ENCODE peak calls at places on chromosomes 7 and 10, in six cellular contexts. One of them, this sample, is unnamed.

GRCh38 chr10:80357804-80358125 is 1.2 kb downstream of the DYDC2 start:
- DNase-seq in head of caudate nucleus: no peak
- DNase-seq in AG08395: no peak
- DNase-seq in activated CD4-positive, alpha-beta T cell treated with anti-CD3 and anti-CD28 coated beads, Interleukin-2, amount 50 U/mL, for 48 hours: no peak
- DNase-seq in hippocampal formation: no peak
- DNase-seq in nucleus accumbens: no peak
- DNase-seq in this sample: no peak

GRCh38 chr7:111532625-111533024 is 29.7 kb downstream of the IMMP2L start:
- DNase-seq in head of caudate nucleus: no peak
- DNase-seq in AG08395: no peak
- DNase-seq in activated CD4-positive, alpha-beta T cell treated with anti-CD3 and anti-CD28 coated beads, Interleukin-2, amount 50 U/mL, for 48 hours: no peak
- DNase-seq in hippocampal formation: no peak
- DNase-seq in nucleus accumbens: no peak
- DNase-seq in this sample: no peak

GRCh38 chr7:19404912-19405329 is 259.7 kb upstream of the FERD3L start:
- DNase-seq in head of caudate nucleus: no peak
- DNase-seq in AG08395: peak
- DNase-seq in activated CD4-positive, alpha-beta T cell treated with anti-CD3 and anti-CD28 coated beads, Interleukin-2, amount 50 U/mL, for 48 hours: no peak
- DNase-seq in hippocampal formation: no peak
- DNase-seq in nucleus accumbens: no peak
- DNase-seq in this sample: peak

GRCh38 chr7:79284226-79284625 is 169.2 kb downstream of the MAGI2 start:
- DNase-seq in head of caudate nucleus: no peak
- DNase-seq in AG08395: peak
- DNase-seq in activated CD4-positive, alpha-beta T cell treated with anti-CD3 and anti-CD28 coated beads, Interleukin-2, amount 50 U/mL, for 48 hours: no peak
- DNase-seq in hippocampal formation: no peak
- DNase-seq in nucleus accumbens: no peak
- DNase-seq in this sample: no peak

GRCh38 chr10:29689001-29689400 is 54.2 kb upstream of the SVIL start:
- DNase-seq in head of caudate nucleus: no peak
- DNase-seq in AG08395: peak
- DNase-seq in activated CD4-positive, alpha-beta T cell treated with anti-CD3 and anti-CD28 coated beads, Interleukin-2, amount 50 U/mL, for 48 hours: peak
- DNase-seq in hippocampal formation: no peak
- DNase-seq in nucleus accumbens: no peak
- DNase-seq in this sample: no peak

GRCh38 chr7:157612664-157613561 is 276.1 kb downstream of the DNAJB6 start:
- DNase-seq in head of caudate nucleus: no peak
- DNase-seq in AG08395: no peak
- DNase-seq in activated CD4-positive, alpha-beta T cell treated with anti-CD3 and anti-CD28 coated beads, Interleukin-2, amount 50 U/mL, for 48 hours: peak
- DNase-seq in hippocampal formation: no peak
- DNase-seq in nucleus accumbens: no peak
- DNase-seq in this sample: no peak

GRCh38 chr10:191703-192518 is 56.7 kb downstream of the ZMYND11 start:
- DNase-seq in head of caudate nucleus: no peak
- DNase-seq in AG08395: peak
- DNase-seq in activated CD4-positive, alpha-beta T cell treated with anti-CD3 and anti-CD28 coated beads, Interleukin-2, amount 50 U/mL, for 48 hours: no peak
- DNase-seq in hippocampal formation: no peak
- DNase-seq in nucleus accumbens: no peak
- DNase-seq in this sample: no peak

GRCh38 chr10:79052311-79053080 is 16.3 kb upstream of the ZMIZ1 start:
- DNase-seq in head of caudate nucleus: peak
- DNase-seq in AG08395: no peak
- DNase-seq in activated CD4-positive, alpha-beta T cell treated with anti-CD3 and anti-CD28 coated beads, Interleukin-2, amount 50 U/mL, for 48 hours: no peak
- DNase-seq in hippocampal formation: no peak
- DNase-seq in nucleus accumbens: no peak
- DNase-seq in this sample: no peak

GRCh38 chr7:95509199-95509598 is 23.5 kb downstream of the ASB4 start:
- DNase-seq in head of caudate nucleus: peak
- DNase-seq in AG08395: peak
- DNase-seq in activated CD4-positive, alpha-beta T cell treated with anti-CD3 and anti-CD28 coated beads, Interleukin-2, amount 50 U/mL, for 48 hours: no peak
- DNase-seq in hippocampal formation: no peak
- DNase-seq in nucleus accumbens: peak
- DNase-seq in this sample: peak

GRCh38 chr10:48456361-48456804 is 148.5 kb downstream of the ARHGAP22 start:
- DNase-seq in head of caudate nucleus: peak
- DNase-seq in AG08395: no peak
- DNase-seq in activated CD4-positive, alpha-beta T cell treated with anti-CD3 and anti-CD28 coated beads, Interleukin-2, amount 50 U/mL, for 48 hours: no peak
- DNase-seq in hippocampal formation: peak
- DNase-seq in nucleus accumbens: no peak
- DNase-seq in this sample: no peak

GRCh38 chr10:88389456-88389855 is 193.7 kb downstream of the RNLS start:
- DNase-seq in head of caudate nucleus: no peak
- DNase-seq in AG08395: peak
- DNase-seq in activated CD4-positive, alpha-beta T cell treated with anti-CD3 and anti-CD28 coated beads, Interleukin-2, amount 50 U/mL, for 48 hours: no peak
- DNase-seq in hippocampal formation: no peak
- DNase-seq in nucleus accumbens: no peak
- DNase-seq in this sample: no peak

GRCh38 chr10:100997364-100998182 is 2.0 kb upstream of the LZTS2 start:
- DNase-seq in head of caudate nucleus: peak
- DNase-seq in AG08395: peak
- DNase-seq in activated CD4-positive, alpha-beta T cell treated with anti-CD3 and anti-CD28 coated beads, Interleukin-2, amount 50 U/mL, for 48 hours: peak
- DNase-seq in hippocampal formation: peak
- DNase-seq in nucleus accumbens: no peak
- DNase-seq in this sample: peak

GRCh38 chr7:109282726-109283125 is 713.1 kb downstream of the DNAJB9 start:
- DNase-seq in head of caudate nucleus: no peak
- DNase-seq in AG08395: no peak
- DNase-seq in activated CD4-positive, alpha-beta T cell treated with anti-CD3 and anti-CD28 coated beads, Interleukin-2, amount 50 U/mL, for 48 hours: no peak
- DNase-seq in hippocampal formation: no peak
- DNase-seq in nucleus accumbens: no peak
- DNase-seq in this sample: no peak

GRCh38 chr10:114256822-114257221 is 17.8 kb downstream of the VWA2 start:
- DNase-seq in head of caudate nucleus: no peak
- DNase-seq in AG08395: no peak
- DNase-seq in activated CD4-positive, alpha-beta T cell treated with anti-CD3 and anti-CD28 coated beads, Interleukin-2, amount 50 U/mL, for 48 hours: no peak
- DNase-seq in hippocampal formation: no peak
- DNase-seq in nucleus accumbens: no peak
- DNase-seq in this sample: no peak

GRCh38 chr10:113576853-113577252 is 24.0 kb downstream of the HABP2 start:
- DNase-seq in head of caudate nucleus: no peak
- DNase-seq in AG08395: peak
- DNase-seq in activated CD4-positive, alpha-beta T cell treated with anti-CD3 and anti-CD28 coated beads, Interleukin-2, amount 50 U/mL, for 48 hours: peak
- DNase-seq in hippocampal formation: no peak
- DNase-seq in nucleus accumbens: no peak
- DNase-seq in this sample: no peak

GRCh38 chr7:151051108-151051507 is 2.8 kb downstream of the ASIC3 start:
- DNase-seq in head of caudate nucleus: peak
- DNase-seq in AG08395: peak
- DNase-seq in activated CD4-positive, alpha-beta T cell treated with anti-CD3 and anti-CD28 coated beads, Interleukin-2, amount 50 U/mL, for 48 hours: peak
- DNase-seq in hippocampal formation: no peak
- DNase-seq in nucleus accumbens: no peak
- DNase-seq in this sample: no peak

GRCh38 chr10:76711374-76711997 is 926.1 kb downstream of the KCNMA1 start:
- DNase-seq in head of caudate nucleus: no peak
- DNase-seq in AG08395: no peak
- DNase-seq in activated CD4-positive, alpha-beta T cell treated with anti-CD3 and anti-CD28 coated beads, Interleukin-2, amount 50 U/mL, for 48 hours: no peak
- DNase-seq in hippocampal formation: no peak
- DNase-seq in nucleus accumbens: no peak
- DNase-seq in this sample: no peak

GRCh38 chr10:118843647-118844265 is 89.0 kb upstream of the CACUL1 start:
- DNase-seq in head of caudate nucleus: no peak
- DNase-seq in AG08395: no peak
- DNase-seq in activated CD4-positive, alpha-beta T cell treated with anti-CD3 and anti-CD28 coated beads, Interleukin-2, amount 50 U/mL, for 48 hours: no peak
- DNase-seq in hippocampal formation: no peak
- DNase-seq in nucleus accumbens: no peak
- DNase-seq in this sample: no peak

GRCh38 chr7:51007708-51008505 is 225.2 kb upstream of the GRB10 start:
- DNase-seq in head of caudate nucleus: no peak
- DNase-seq in AG08395: no peak
- DNase-seq in activated CD4-positive, alpha-beta T cell treated with anti-CD3 and anti-CD28 coated beads, Interleukin-2, amount 50 U/mL, for 48 hours: no peak
- DNase-seq in hippocampal formation: no peak
- DNase-seq in nucleus accumbens: no peak
- DNase-seq in this sample: no peak

GRCh38 chr10:67788028-67788886 is 49.7 kb downstream of the DNAJC12 start:
- DNase-seq in head of caudate nucleus: peak
- DNase-seq in AG08395: peak
- DNase-seq in activated CD4-positive, alpha-beta T cell treated with anti-CD3 and anti-CD28 coated beads, Interleukin-2, amount 50 U/mL, for 48 hours: peak
- DNase-seq in hippocampal formation: no peak
- DNase-seq in nucleus accumbens: no peak
- DNase-seq in this sample: no peak

GRCh38 chr7:38798552-38799267 is 110.3 kb downstream of the VPS41 start:
- DNase-seq in head of caudate nucleus: no peak
- DNase-seq in AG08395: no peak
- DNase-seq in activated CD4-positive, alpha-beta T cell treated with anti-CD3 and anti-CD28 coated beads, Interleukin-2, amount 50 U/mL, for 48 hours: no peak
- DNase-seq in hippocampal formation: no peak
- DNase-seq in nucleus accumbens: no peak
- DNase-seq in this sample: no peak

GRCh38 chr10:3720228-3721019 is 64.6 kb downstream of the KLF6 start:
- DNase-seq in head of caudate nucleus: peak
- DNase-seq in AG08395: peak
- DNase-seq in activated CD4-positive, alpha-beta T cell treated with anti-CD3 and anti-CD28 coated beads, Interleukin-2, amount 50 U/mL, for 48 hours: no peak
- DNase-seq in hippocampal formation: peak
- DNase-seq in nucleus accumbens: peak
- DNase-seq in this sample: no peak

GRCh38 chr7:2257651-2258050 is 15.6 kb downstream of the NUDT1 start:
- DNase-seq in head of caudate nucleus: no peak
- DNase-seq in AG08395: no peak
- DNase-seq in activated CD4-positive, alpha-beta T cell treated with anti-CD3 and anti-CD28 coated beads, Interleukin-2, amount 50 U/mL, for 48 hours: no peak
- DNase-seq in hippocampal formation: no peak
- DNase-seq in nucleus accumbens: no peak
- DNase-seq in this sample: no peak

GRCh38 chr7:130758429-130759056 is 24.5 kb upstream of the KLF14 start:
- DNase-seq in head of caudate nucleus: no peak
- DNase-seq in AG08395: peak
- DNase-seq in activated CD4-positive, alpha-beta T cell treated with anti-CD3 and anti-CD28 coated beads, Interleukin-2, amount 50 U/mL, for 48 hours: no peak
- DNase-seq in hippocampal formation: no peak
- DNase-seq in nucleus accumbens: no peak
- DNase-seq in this sample: no peak

GRCh38 chr7:152076324-152076821 is 50.9 kb downstream of the GALNT11 start:
- DNase-seq in head of caudate nucleus: peak
- DNase-seq in AG08395: no peak
- DNase-seq in activated CD4-positive, alpha-beta T cell treated with anti-CD3 and anti-CD28 coated beads, Interleukin-2, amount 50 U/mL, for 48 hours: peak
- DNase-seq in hippocampal formation: no peak
- DNase-seq in nucleus accumbens: no peak
- DNase-seq in this sample: no peak

GRCh38 chr10:62015994-62016393 is 114.5 kb downstream of the ARID5B start:
- DNase-seq in head of caudate nucleus: no peak
- DNase-seq in AG08395: no peak
- DNase-seq in activated CD4-positive, alpha-beta T cell treated with anti-CD3 and anti-CD28 coated beads, Interleukin-2, amount 50 U/mL, for 48 hours: no peak
- DNase-seq in hippocampal formation: no peak
- DNase-seq in nucleus accumbens: no peak
- DNase-seq in this sample: no peak

GRCh38 chr10:67783576-67784294 is 54.3 kb downstream of the DNAJC12 start:
- DNase-seq in head of caudate nucleus: no peak
- DNase-seq in AG08395: no peak
- DNase-seq in activated CD4-positive, alpha-beta T cell treated with anti-CD3 and anti-CD28 coated beads, Interleukin-2, amount 50 U/mL, for 48 hours: no peak
- DNase-seq in hippocampal formation: no peak
- DNase-seq in nucleus accumbens: no peak
- DNase-seq in this sample: no peak